ENCODE peak calls at places on chromosomes 6 and 20, in seven cellular contexts. R is NCI-H1930, J is progenitor cell of endocrine pancreas, O is Ammon's horn, C is NCI-H1694 treated with DMSO at 0.1 percent for 48 hours, S is GM23248, Z is GM04504. A is an unnamed sample.

GRCh38 chr20:32943490-32944052 is 60.7 kb downstream of the SUN5 start:
- DNase-seq in R (no peak), J (no peak), O (no peak), C (no peak), S (no peak), Z (no peak), A (no peak)

GRCh38 chr20:32893878-32894483 is 35.3 kb downstream of the EFCAB8 start:
- DNase-seq in R (peak; percentile 26), J (no peak), O (no peak), C (no peak), S (peak; percentile 37), Z (no peak), A (no peak)

GRCh38 chr6:11426571-11426970 is 111.0 kb upstream of the TMEM170B start:
- DNase-seq in R (no peak), J (no peak), O (no peak), C (no peak), S (no peak), Z (no peak), A (no peak)

GRCh38 chr6:47070461-47070860 is 28.3 kb upstream of the ADGRF1 start:
- DNase-seq in R (no peak), J (no peak), O (no peak), C (no peak), S (no peak), Z (no peak), A (no peak)

GRCh38 chr6:122405417-122405816 is 6.0 kb downstream of the HSF2 start:
- DNase-seq in R (no peak), J (no peak), O (no peak), C (no peak), S (peak; percentile 50), Z (no peak), A (no peak)

GRCh38 chr20:5191829-5192569 is 65.2 kb downstream of the CDS2 start:
- DNase-seq in R (peak; percentile 5), J (no peak), O (peak; percentile 91), C (peak; percentile 79), S (peak; percentile 81), Z (no peak), A (peak; percentile 95)

GRCh38 chr6:43869792-43870659 is 100.0 kb downstream of the VEGFA start:
- DNase-seq in R (no peak), J (no peak), O (no peak), C (no peak), S (no peak), Z (no peak), A (no peak)

GRCh38 chr6:36769676-36770499 is 69.4 kb downstream of the CPNE5 start:
- DNase-seq in R (no peak), J (no peak), O (no peak), C (no peak), S (peak; percentile 51), Z (peak; percentile 35), A (no peak)

GRCh38 chr20:21719592-21720214 is 14.2 kb downstream of the PAX1 start:
- DNase-seq in R (peak; percentile 61), J (no peak), O (peak; percentile 74), C (peak; percentile 17), S (peak; percentile 51), Z (peak; percentile 9), A (peak; percentile 75)

GRCh38 chr6:158631678-158632537 is 12.6 kb downstream of the DYNLT1 start:
- DNase-seq in R (no peak), J (no peak), O (peak; percentile 2), C (no peak), S (peak; percentile 90), Z (no peak), A (no peak)

GRCh38 chr6:37042139-37042538 is 36.7 kb downstream of the FGD2 start:
- DNase-seq in R (no peak), J (no peak), O (peak; percentile 1), C (no peak), S (no peak), Z (no peak), A (no peak)

GRCh38 chr20:35619196-35620095 is 3.8 kb downstream of the SPAG4 start:
- DNase-seq in R (peak; percentile 85), J (peak; percentile 60), O (peak; percentile 57), C (peak; percentile 71), S (peak; percentile 86), Z (peak; percentile 45), A (peak; percentile 39)

GRCh38 chr6:9025796-9026195 is 590.5 kb upstream of the SLC35B3 start:
- DNase-seq in R (no peak), J (no peak), O (no peak), C (no peak), S (peak; percentile 8), Z (no peak), A (no peak)

GRCh38 chr6:27809067-27809938 is 102.9 kb downstream of the OR2B2 start:
- DNase-seq in R (no peak), J (no peak), O (no peak), C (no peak), S (no peak), Z (no peak), A (no peak)

GRCh38 chr6:22071655-22072054 is 225.2 kb downstream of the PRL start:
- DNase-seq in R (no peak), J (no peak), O (peak; percentile 71), C (peak; percentile 6), S (peak; percentile 37), Z (peak; percentile 26), A (peak; percentile 74)

GRCh38 chr6:6973721-6974120 is 134.0 kb upstream of the RREB1 start:
- DNase-seq in R (no peak), J (no peak), O (no peak), C (no peak), S (no peak), Z (no peak), A (no peak)

GRCh38 chr6:41200296-41200900 is 551 bp downstream of the TREML2 start:
- DNase-seq in R (no peak), J (no peak), O (peak; percentile 20), C (peak; percentile 1), S (peak; percentile 26), Z (no peak), A (peak; percentile 8)

GRCh38 chr20:19633985-19634384 is 124.1 kb upstream of the RIN2 start:
- DNase-seq in R (no peak), J (no peak), O (no peak), C (no peak), S (no peak), Z (no peak), A (no peak)

GRCh38 chr6:11407403-11407802 is 130.1 kb upstream of the TMEM170B start:
- DNase-seq in R (no peak), J (no peak), O (no peak), C (no peak), S (no peak), Z (no peak), A (no peak)